ENCODE peak calls at places on chromosomes 3 and 15, in seven cellular contexts. V is endothelial cell, G is thyroid gland, X is brain microvascular endothelial cell, M is neural crest cell, S is OCI-LY7, U is breast epithelium. P is an unnamed sample.

GRCh38 chr3:200747-201146 is 4.2 kb downstream of the CHL1 start:
- DNase-seq in V (no peak), G (no peak), X (no peak), M (no peak), S (no peak), U (no peak), P (no peak)

GRCh38 chr15:101447561-101448071 is 41.9 kb downstream of the PCSK6 start:
- DNase-seq in V (no peak), G (no peak), X (no peak), M (no peak), S (no peak), U (no peak), P (no peak)

GRCh38 chr3:50124363-50125226 is 30.5 kb upstream of the SEMA3F start:
- DNase-seq in V (no peak), G (no peak), X (no peak), M (no peak), S (no peak), U (no peak), P (peak)

GRCh38 chr3:176992565-176992964 is 204.7 kb downstream of the TBL1XR1 start:
- DNase-seq in V (no peak), G (no peak), X (no peak), M (no peak), S (no peak), U (no peak), P (peak)

GRCh38 chr15:90099868-90100854 is 2.1 kb downstream of the IDH2 start:
- DNase-seq in V (no peak), G (peak), X (no peak), M (no peak), S (peak), U (peak), P (no peak)

GRCh38 chr15:94722025-94722636 is 490.8 kb downstream of the MCTP2 start:
- DNase-seq in V (no peak), G (no peak), X (no peak), M (no peak), S (no peak), U (no peak), P (no peak)

GRCh38 chr3:127714151-127714571 is 41.4 kb downstream of the ABTB1 start:
- DNase-seq in V (no peak), G (no peak), X (no peak), M (no peak), S (no peak), U (no peak), P (peak)

GRCh38 chr3:96843505-96844203 is 29.3 kb downstream of the EPHA6 start:
- DNase-seq in V (no peak), G (no peak), X (no peak), M (no peak), S (no peak), U (no peak), P (no peak)

GRCh38 chr3:9553949-9554513 is 409 bp upstream of the LHFPL4 start:
- DNase-seq in V (no peak), G (no peak), X (no peak), M (no peak), S (no peak), U (no peak), P (no peak)

DNA sequence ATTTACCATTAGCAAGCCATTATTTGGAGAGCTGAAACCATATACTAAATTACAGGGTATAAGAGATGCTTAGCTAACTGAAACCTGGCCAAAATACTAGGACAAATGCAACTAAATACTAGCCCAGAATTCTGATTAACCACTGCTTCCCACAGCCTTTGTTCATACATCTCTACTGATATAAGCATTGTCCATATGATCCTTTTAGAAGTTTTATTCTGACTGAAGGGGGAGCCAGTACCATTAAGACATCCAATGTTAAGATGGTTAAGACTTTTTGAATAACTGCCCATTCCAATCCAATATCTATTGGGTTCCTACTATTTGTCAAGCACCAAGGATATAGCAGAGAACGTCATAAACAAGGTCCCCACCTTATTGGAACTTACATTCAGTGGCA is 421.3 kb downstream of the FOXP1 start:
- DNase-seq in V (no peak), G (no peak), X (no peak), M (no peak), S (no peak), U (no peak), P (no peak)
- TF ChIP-seq CTCF in V (no peak), G (no peak), X (no peak), M (no peak), S (peak), U (no peak), P (no peak)

DNA sequence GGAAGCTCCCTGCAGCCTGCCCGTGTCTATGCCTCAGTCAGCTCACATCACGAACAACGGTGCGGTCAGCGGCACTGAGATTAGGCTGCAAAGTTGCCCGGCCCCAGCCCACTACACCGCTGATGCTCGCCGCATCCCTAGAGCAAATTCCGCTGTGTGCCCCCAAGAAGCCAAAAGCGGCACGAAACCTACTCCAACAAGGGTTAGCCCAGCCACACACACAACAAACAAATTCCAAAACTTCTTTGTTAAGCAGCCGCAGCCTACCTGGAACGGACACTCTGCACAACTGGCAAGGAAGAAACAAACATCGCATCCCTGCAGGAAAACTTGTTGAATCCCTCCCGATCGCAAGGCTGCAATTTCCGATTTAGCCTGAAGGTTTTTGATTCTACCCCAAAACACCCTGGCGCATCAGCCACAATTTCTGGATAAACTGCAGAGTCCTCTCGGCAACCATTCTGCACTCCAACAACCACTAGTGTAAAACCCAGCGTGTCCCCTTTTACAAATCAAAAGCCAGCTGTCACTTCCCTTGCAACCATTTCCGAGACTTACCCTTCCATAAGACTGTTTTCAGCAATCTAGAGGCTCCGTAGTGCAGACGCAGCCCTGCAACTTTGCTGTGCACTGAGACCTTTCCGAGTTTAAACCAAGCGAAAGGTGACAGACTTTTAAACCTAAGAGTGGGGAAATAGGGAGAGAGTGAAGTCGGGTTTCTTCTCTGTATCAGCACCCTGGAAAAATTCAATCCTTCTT is 425 bp downstream of the ROBO1 start:
- DNase-seq in V (peak), G (no peak), X (peak), M (peak), S (no peak), U (no peak), P (peak)
- TF ChIP-seq CTCF in V (peak), G (no peak), X (peak), M (peak), S (no peak), U (no peak), P (peak)

GRCh38 chr3:73868688-73869315 is 244.1 kb upstream of the PDZRN3 start:
- DNase-seq in V (peak), G (peak), X (peak), M (peak), S (no peak), U (no peak), P (peak)
- TF ChIP-seq CTCF in V (peak), G (no peak), X (peak), M (peak), S (peak), U (no peak), P (peak)

GRCh38 chr15:87349181-87349580 is 907.4 kb downstream of the NTRK3 start:
- DNase-seq in V (no peak), G (no peak), X (peak), M (no peak), S (no peak), U (no peak), P (no peak)
- TF ChIP-seq CTCF in V (no peak), G (no peak), X (peak), M (no peak), S (no peak), U (no peak), P (no peak)

GRCh38 chr15:66252411-66253295 is 897 bp downstream of the MEGF11 start:
- DNase-seq in V (peak), G (peak), X (peak), M (peak), S (peak), U (no peak), P (peak)
- TF ChIP-seq CTCF in V (peak), G (peak), X (peak), M (peak), S (peak), U (no peak), P (peak)

P was measured in glutamatergic neuron.